ENCODE peak calls at places on chromosome 14, in nine cellular contexts. S is tibial nerve; Y is RWPE2; C is fibroblast of lung; L is A673; Q is naive thymus-derived CD4-positive, alpha-beta T cell; K is mammary epithelial cell; W is left ventricle myocardium inferior; R is A549. G is an unnamed sample.

GRCh38 chr14:59507752-59508103 is 23.4 kb downstream of the JKAMP start:
- DNase-seq in K (peak; percentile 15), W (no peak), Q (no peak), C (no peak), L (no peak), R (no peak), S (no peak), Y (no peak), G (no peak)

GRCh38 chr14:35134329-35135123 is 12.2 kb downstream of the PRORP start:
- DNase-seq in K (peak; percentile 83), L (no peak), W (no peak), S (no peak), Y (no peak), R (no peak), C (no peak), Q (no peak), G (no peak)

GRCh38 chr14:56219666-56220413 is 101.6 kb downstream of the PELI2 start:
- DNase-seq in Q (no peak), S (no peak), K (no peak), L (no peak), R (no peak), C (no peak), Y (no peak), W (no peak), G (no peak)

GRCh38 chr14:22650960-22651521 is 6.9 kb upstream of the OR6J1 start:
- DNase-seq in C (peak; percentile 41), W (no peak), K (peak; percentile 71), Q (no peak), L (peak; percentile 41), R (no peak), S (no peak), Y (no peak), G (no peak)

GRCh38 chr14:24042733-24043132 is 9.1 kb upstream of the CARMIL3 start:
- DNase-seq in Y (no peak), R (no peak), Q (no peak), L (no peak), S (no peak), K (no peak), W (no peak), C (no peak), G (no peak)

GRCh38 chr14:104307246-104307626 is 168.8 kb downstream of the KIF26A start:
- DNase-seq in R (no peak), C (no peak), Y (peak; percentile 56), K (no peak), S (no peak), L (no peak), Q (no peak), W (peak; percentile 7), G (no peak)

GRCh38 chr14:91348861-91349465 is 68.7 kb downstream of the CCDC88C start:
- DNase-seq in R (no peak), S (no peak), C (peak; percentile 15), L (no peak), Q (no peak), Y (no peak), K (no peak), W (no peak), G (no peak)

GRCh38 chr14:24432259-24433131 is 2.7 kb downstream of the KHNYN start:
- DNase-seq in L (no peak), Q (no peak), Y (no peak), S (no peak), C (no peak), K (peak; percentile 19), W (no peak), R (no peak), G (peak; percentile 65)

GRCh38 chr14:67722293-67722692 is 20.6 kb downstream of the RDH12 start:
- DNase-seq in Q (no peak), C (peak; percentile 50), K (peak; percentile 9), L (peak; percentile 27), S (peak; percentile 9), Y (no peak), W (peak; percentile 84), R (no peak), G (peak; percentile 73)

GRCh38 chr14:20623798-20624197 is 17.7 kb downstream of the OR6S1 start:
- DNase-seq in R (no peak), W (no peak), K (no peak), S (no peak), Y (no peak), L (no peak), C (no peak), Q (no peak), G (no peak)

GRCh38 chr14:101507306-101508150 is 53.8 kb upstream of the DIO3 start:
- DNase-seq in Q (no peak), C (no peak), K (no peak), W (peak; percentile 12), L (no peak), Y (peak; percentile 54), R (no peak), S (no peak), G (peak; percentile 51)

GRCh38 chr14:103483600-103483999 is 39.0 kb downstream of the CKB start:
- DNase-seq in R (no peak), C (peak; percentile 87), S (no peak), L (no peak), Q (no peak), W (no peak), Y (peak; percentile 84), K (peak; percentile 96), G (no peak)

GRCh38 chr14:51546603-51547258 is 105.0 kb upstream of the FRMD6 start:
- DNase-seq in Q (no peak), R (no peak), Y (no peak), C (no peak), K (no peak), L (no peak), W (no peak), S (no peak), G (no peak)

GRCh38 chr14:78593949-78594348 is 423.8 kb downstream of the NRXN3 start:
- DNase-seq in L (no peak), C (no peak), K (no peak), Q (no peak), W (no peak), S (no peak), R (no peak), Y (no peak), G (no peak)

GRCh38 chr14:101225729-101226152 is 322.2 kb upstream of the RTL1 start:
- DNase-seq in W (no peak), C (no peak), K (no peak), Q (peak; percentile 4), L (no peak), S (no peak), R (no peak), Y (no peak), G (no peak)

GRCh38 chr14:99175331-99176155 is 96.5 kb downstream of the BCL11B start:
- DNase-seq in L (no peak), R (no peak), W (no peak), S (no peak), Y (peak; percentile 69), C (no peak), K (no peak), Q (no peak), G (no peak)

GRCh38 chr14:59177229-59177628 is 11.2 kb upstream of the DAAM1 start:
- DNase-seq in W (no peak), R (no peak), Q (no peak), S (no peak), C (no peak), K (no peak), Y (no peak), L (no peak), G (no peak)

DNA sequence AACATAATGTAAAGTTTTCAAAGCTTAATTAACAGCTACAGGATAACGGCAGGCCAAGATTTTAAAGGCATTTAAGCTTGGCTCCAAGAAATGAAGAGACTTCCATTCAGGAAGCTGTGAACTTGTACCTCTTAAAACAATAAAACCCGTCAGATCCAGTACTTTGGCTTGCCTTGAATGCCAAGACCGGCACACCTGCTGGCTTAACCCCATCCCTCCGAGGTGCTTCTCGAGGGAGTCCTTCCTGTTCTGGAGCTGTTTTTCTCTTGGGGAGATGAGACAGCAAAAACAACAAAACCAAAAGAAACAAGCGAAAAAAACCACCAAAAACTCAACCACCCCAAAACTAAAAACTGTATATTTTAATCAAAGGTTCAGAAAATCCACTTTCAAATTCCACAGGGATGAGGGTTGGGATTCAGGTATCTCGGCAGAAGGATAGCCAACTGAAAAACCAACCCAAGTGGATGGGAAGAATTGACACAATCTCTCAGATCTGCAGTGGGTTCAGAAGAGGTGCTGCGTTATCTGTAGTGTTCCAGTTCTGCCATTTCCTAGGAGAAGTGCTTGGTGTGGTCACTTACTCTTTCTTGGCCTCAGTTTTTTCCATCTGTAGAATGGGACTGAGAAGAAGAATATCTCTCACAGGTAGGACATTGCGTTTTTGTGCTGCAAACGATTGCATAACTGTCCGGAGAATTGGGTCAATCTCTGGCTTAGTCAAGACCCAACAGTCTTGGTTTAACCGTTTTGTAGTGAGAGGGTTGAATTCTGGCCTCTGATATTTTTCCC is 420.1 kb downstream of the VRK1 start:
- DNase-seq in L (peak; percentile 70), Q (no peak), W (no peak), C (no peak), Y (no peak), S (no peak), K (no peak), R (no peak), G (no peak)
- H3K4me1 ChIP-seq in L (peaks cover 93% of the 10 kb centered on the region), Q (peaks cover 7% of the 10 kb centered on the region), W (peaks cover 14% of the 10 kb centered on the region), C (no peaks in the 10 kb centered on the region), Y (no peaks in the 10 kb centered on the region), S (no peaks in the 10 kb centered on the region), K (no peaks in the 10 kb centered on the region), R (no peaks in the 10 kb centered on the region), G (peaks cover 12% of the 10 kb centered on the region)

GRCh38 chr14:74618078-74618952 is 6.3 kb upstream of the LTBP2 start:
- DNase-seq in L (peak; percentile 80), Y (peak; percentile 83), R (peak; percentile 48), C (peak; percentile 70), W (no peak), S (peak; percentile 82), K (peak; percentile 72), Q (peak; percentile 45), G (no peak)
- H3K4me1 ChIP-seq in L (peaks cover 21% of the 10 kb centered on the region), Y (peaks cover 83% of the 10 kb centered on the region), R (peaks cover 81% of the 10 kb centered on the region), C (peaks cover 53% of the 10 kb centered on the region), W (peaks cover 54% of the 10 kb centered on the region), S (peaks cover 27% of the 10 kb centered on the region), K (peaks cover 94% of the 10 kb centered on the region), Q (peaks cover 24% of the 10 kb centered on the region), G (peaks cover 78% of the 10 kb centered on the region)

GRCh38 chr14:68978550-68978911 is 571 bp downstream of the ACTN1 start:
- DNase-seq in Y (no peak), L (peak; percentile 60), W (peak; percentile 71), C (peak; percentile 62), R (peak; percentile 44), S (peak; percentile 35), Q (peak; percentile 61), K (peak; percentile 43), G (peak; percentile 86)
- H3K4me1 ChIP-seq in Y (peaks cover 56% of the 10 kb centered on the region), L (peaks cover 13% of the 10 kb centered on the region), W (peaks cover 67% of the 10 kb centered on the region), C (peaks cover 55% of the 10 kb centered on the region), R (peaks cover 44% of the 10 kb centered on the region), S (peaks cover 29% of the 10 kb centered on the region), Q (peaks cover 33% of the 10 kb centered on the region), K (peaks cover 52% of the 10 kb centered on the region), G (peaks cover 74% of the 10 kb centered on the region)

DNA sequence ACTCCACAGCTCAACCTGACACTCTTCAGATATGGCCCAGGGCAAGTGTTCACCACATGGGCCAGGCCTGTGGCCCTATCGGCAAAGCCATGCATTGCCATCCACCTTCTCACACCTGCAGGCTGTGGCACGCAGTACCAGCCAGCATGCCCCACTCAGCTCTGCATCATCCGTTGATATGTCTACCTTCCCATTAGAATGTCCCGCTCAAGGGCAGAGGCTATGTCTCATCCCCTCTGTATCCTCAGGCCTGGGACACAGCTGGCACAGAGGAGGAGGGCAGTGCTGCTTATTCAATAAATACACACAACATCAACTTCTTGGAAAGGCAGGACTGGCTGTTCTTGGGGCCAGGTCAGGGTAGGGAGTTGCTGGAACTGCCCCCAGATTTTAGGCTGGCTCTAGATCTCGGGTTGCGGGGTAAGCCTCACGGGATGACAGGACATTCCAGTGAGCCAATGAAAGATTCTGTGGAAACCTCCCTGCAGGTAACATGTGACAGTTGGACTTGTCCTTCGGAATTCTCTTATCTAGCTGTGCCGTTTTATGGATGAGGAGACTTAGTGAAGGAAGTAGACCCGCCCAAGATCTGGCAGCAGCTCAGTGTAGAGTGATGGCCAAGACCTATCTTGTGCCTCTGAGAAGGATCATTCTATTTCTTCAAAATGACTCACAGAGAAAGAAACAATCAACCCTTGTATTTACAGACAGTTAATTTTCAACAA is 25.6 kb downstream of the SYNE3 start:
- DNase-seq in K (peak; percentile 60), R (no peak), W (peak; percentile 61), Q (no peak), S (peak; percentile 67), Y (no peak), C (peak; percentile 40), L (no peak), G (no peak)
- H3K4me1 ChIP-seq in K (peaks cover 21% of the 10 kb centered on the region), R (peaks cover 6% of the 10 kb centered on the region), W (peaks cover 56% of the 10 kb centered on the region), Q (peaks cover 9% of the 10 kb centered on the region), S (peaks cover 73% of the 10 kb centered on the region), Y (peaks cover 13% of the 10 kb centered on the region), C (peaks cover 16% of the 10 kb centered on the region), L (no peaks in the 10 kb centered on the region), G (no peaks in the 10 kb centered on the region)